ENCODE peak calls at places on chromosome 14, in eight cellular contexts. A is AG04450, N is GM12865, U is fibroblast of pulmonary artery, V is GM10248, X is tibial artery, F is endodermal cell, E is kidney glomerular epithelial cell. G is an unnamed sample.

GRCh38 chr14:99156814-99157213 is 115.2 kb downstream of the BCL11B start:
- DNase-seq in A (no peak), N (no peak), U (no peak), V (no peak), X (no peak), F (peak), E (no peak), G (no peak)

GRCh38 chr14:63243646-63244045 is 39.4 kb downstream of the RHOJ start:
- DNase-seq in A (no peak), N (no peak), U (no peak), V (no peak), X (no peak), F (no peak), E (no peak), G (no peak)

GRCh38 chr14:101459392-101459900 is 101.8 kb upstream of the DIO3 start:
- DNase-seq in A (no peak), N (no peak), U (no peak), V (no peak), X (no peak), F (no peak), E (no peak), G (no peak)

GRCh38 chr14:62378057-62378456 is 615.8 kb downstream of the SNAPC1 start:
- DNase-seq in A (no peak), N (no peak), U (no peak), V (no peak), X (no peak), F (no peak), E (no peak), G (no peak)

GRCh38 chr14:69580009-69580577 is 5.4 kb upstream of the CCDC177 start:
- DNase-seq in A (peak), N (peak), U (peak), V (no peak), X (no peak), F (peak), E (peak), G (peak)

GRCh38 chr14:98932436-98933325 is 339.3 kb downstream of the BCL11B start:
- DNase-seq in A (no peak), N (no peak), U (no peak), V (no peak), X (no peak), F (no peak), E (no peak), G (no peak)

GRCh38 chr14:71103662-71104484 is 196.6 kb downstream of the PCNX1 start:
- DNase-seq in A (peak), N (peak), U (peak), V (peak), X (no peak), F (no peak), E (peak), G (peak)

GRCh38 chr14:101929946-101930345 is 34.4 kb upstream of the DYNC1H1 start:
- DNase-seq in A (no peak), N (no peak), U (no peak), V (no peak), X (peak), F (no peak), E (no peak), G (no peak)

GRCh38 chr14:67680121-67680602 is 5.7 kb upstream of the VTI1B start:
- DNase-seq in A (peak), N (peak), U (peak), V (peak), X (no peak), F (no peak), E (peak), G (no peak)

GRCh38 chr14:102182190-102182589 is 42.5 kb downstream of the WDR20 start:
- DNase-seq in A (no peak), N (no peak), U (peak), V (no peak), X (no peak), F (no peak), E (peak), G (no peak)

GRCh38 chr14:34029921-34030334 is 79.1 kb upstream of the EGLN3 start:
- DNase-seq in A (no peak), N (no peak), U (peak), V (no peak), X (no peak), F (peak), E (no peak), G (no peak)

GRCh38 chr14:103232831-103233319 is 101.2 kb upstream of the EIF5 start:
- DNase-seq in A (no peak), N (no peak), U (no peak), V (peak), X (peak), F (no peak), E (no peak), G (no peak)

GRCh38 chr14:68781161-68782021 is 11.5 kb downstream of the ZFP36L1 start:
- DNase-seq in A (no peak), N (no peak), U (no peak), V (no peak), X (no peak), F (peak), E (no peak), G (no peak)

GRCh38 chr14:59189822-59190368 is 1.4 kb downstream of the DAAM1 start:
- DNase-seq in A (peak), N (peak), U (peak), V (peak), X (peak), F (peak), E (peak), G (peak)

GRCh38 chr14:50087350-50088116 is 28.8 kb downstream of the VCPKMT start:
- DNase-seq in A (no peak), N (peak), U (no peak), V (peak), X (no peak), F (no peak), E (no peak), G (no peak)

GRCh38 chr14:85444685-85445084 is 85.3 kb upstream of the FLRT2 start:
- DNase-seq in A (no peak), N (no peak), U (peak), V (no peak), X (no peak), F (no peak), E (peak), G (no peak)

G was measured in A549.